ENCODE peak calls at places on chromosomes 13 and 19, in six cellular contexts. P is GM12878, Y is GM12892, J is K562, M is H1, H is HepG2. F is an unnamed sample.

GRCh38 chr13:75633285-75633684 is 2.8 kb upstream of the LMO7 start:
- DNase-seq in Y (no peak), H (peak), P (no peak), J (no peak), M (no peak), F (no peak)

GRCh38 chr19:959935-960502 is 24.1 kb upstream of the WDR18 start:
- DNase-seq in M (no peak), P (no peak), H (peak), J (no peak), Y (no peak), F (no peak)

GRCh38 chr19:32041681-32042292 is 303.6 kb upstream of the ZNF507 start:
- DNase-seq in M (no peak), H (peak), P (no peak), Y (no peak), J (peak), F (no peak)

GRCh38 chr19:41309225-41310030 is 544 bp upstream of the CCDC97 start:
- DNase-seq in P (no peak), H (no peak), M (no peak), Y (no peak), J (no peak), F (no peak)

GRCh38 chr19:18338471-18339001 is 1.9 kb upstream of the PGPEP1 start:
- DNase-seq in M (no peak), J (no peak), Y (no peak), H (no peak), P (no peak), F (no peak)

GRCh38 chr13:60944863-60945262 is 470.8 kb downstream of the PCDH20 start:
- DNase-seq in H (no peak), J (no peak), M (no peak), P (no peak), Y (no peak), F (no peak)

GRCh38 chr19:22616659-22617058 is 17.5 kb upstream of the ZNF492 start:
- DNase-seq in H (no peak), J (no peak), M (no peak), Y (no peak), P (no peak), F (no peak)

GRCh38 chr19:12993562-12993961 is 1.7 kb upstream of the NFIX start:
- DNase-seq in J (no peak), H (no peak), Y (no peak), P (no peak), M (no peak), F (no peak)

GRCh38 chr19:46821512-46822359 is 28.9 kb downstream of the AP2S1 start:
- DNase-seq in J (no peak), P (no peak), M (no peak), H (no peak), Y (peak), F (no peak)

DNA sequence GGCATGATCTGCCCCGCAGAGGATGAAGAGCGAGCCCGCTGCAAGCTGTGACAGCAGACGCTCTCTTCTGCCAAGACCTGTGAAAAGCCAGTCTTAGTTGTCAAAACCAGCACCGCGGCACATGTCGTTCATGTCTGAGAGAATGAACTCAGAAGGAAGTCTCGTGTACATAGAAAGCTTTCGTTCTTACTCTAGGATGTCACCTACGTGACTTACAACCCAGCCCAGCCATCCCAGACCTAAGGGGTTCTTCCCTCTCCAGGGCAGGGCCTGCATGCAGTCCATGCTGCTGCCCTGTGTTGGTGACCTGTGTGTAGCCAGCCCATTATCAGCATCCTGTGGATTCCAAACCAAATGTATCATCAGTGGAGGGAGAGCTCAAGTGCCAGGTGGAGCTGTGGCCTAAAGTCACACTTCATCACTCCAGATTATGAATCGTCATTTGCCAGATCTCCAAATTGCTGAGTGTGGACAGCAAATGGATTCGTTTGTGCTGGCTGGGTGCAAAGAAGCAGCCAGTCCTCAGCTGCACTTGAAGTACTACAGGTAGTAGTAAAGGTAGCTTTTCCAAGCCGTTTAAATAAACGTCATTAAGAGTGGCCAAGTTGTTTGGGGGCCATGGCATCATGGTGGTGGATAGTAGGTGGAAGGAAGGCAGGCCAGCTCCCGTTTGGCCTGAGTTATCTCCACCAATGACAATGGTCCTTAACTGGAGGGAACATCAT is 73.9 kb upstream of the GPR183 start:
- DNase-seq in M (no peak), H (no peak), P (peak), Y (no peak), J (no peak), F (no peak)
- TF ChIP-seq POLR2AphosphoS5 in M (no peak), H (no peak), P (peak), Y (no peak), J (no peak), F (no peak)

GRCh38 chr19:15926484-15926883 is 7.8 kb downstream of the CYP4F11 start:
- DNase-seq in M (no peak), P (no peak), J (no peak), H (no peak), Y (no peak), F (no peak)
- TF ChIP-seq TAF1 in M (no peak), P (no peak), J (no peak), H (no peak), Y (no peak), F (no peak)

DNA sequence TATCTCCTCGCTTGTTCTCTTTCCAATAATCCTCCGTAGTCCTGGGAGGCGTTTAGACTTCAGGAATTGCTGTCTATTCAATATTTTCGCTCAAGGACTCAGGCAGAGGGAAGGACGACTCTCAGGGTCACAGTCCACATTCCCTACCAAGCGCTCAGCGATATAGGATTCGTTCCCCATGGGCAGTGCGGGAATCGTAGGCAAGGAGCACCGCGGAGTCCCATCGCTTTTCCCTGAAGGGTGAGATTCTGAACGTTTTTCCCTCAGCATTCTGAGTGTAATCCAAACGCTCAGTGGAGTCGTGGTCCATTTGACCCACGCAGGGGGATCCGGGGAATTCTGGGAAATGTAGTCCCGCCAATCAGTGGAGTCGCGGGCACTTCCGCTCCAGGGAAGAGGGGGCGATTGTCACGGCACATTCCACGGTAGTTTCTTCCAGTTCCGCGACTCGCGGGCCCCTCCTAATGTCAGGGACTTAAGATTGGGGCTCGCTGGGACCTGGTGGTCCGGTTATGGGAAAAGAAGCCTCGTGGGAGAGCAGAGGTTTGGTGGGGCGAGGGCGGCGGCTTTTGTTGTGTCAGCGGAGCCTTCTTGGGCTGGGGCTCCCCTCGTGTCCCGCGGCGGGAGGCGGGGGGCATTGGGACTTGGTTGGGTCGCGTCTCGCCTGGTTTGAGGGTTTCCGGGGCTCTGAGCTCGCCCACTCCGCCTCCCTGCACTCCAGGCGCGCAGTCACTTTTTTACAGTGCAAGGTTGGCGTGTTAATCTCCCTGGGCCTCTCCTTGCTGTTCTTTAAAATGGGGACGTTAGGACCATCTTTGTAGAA is at the start of gene ZNF234:
- DNase-seq in Y (peak), H (peak), P (peak), M (no peak), J (peak), F (peak)
- TF ChIP-seq POLR2A in Y (peak), H (peak), P (peak), M (no peak), J (peak), F (no peak)

DNA sequence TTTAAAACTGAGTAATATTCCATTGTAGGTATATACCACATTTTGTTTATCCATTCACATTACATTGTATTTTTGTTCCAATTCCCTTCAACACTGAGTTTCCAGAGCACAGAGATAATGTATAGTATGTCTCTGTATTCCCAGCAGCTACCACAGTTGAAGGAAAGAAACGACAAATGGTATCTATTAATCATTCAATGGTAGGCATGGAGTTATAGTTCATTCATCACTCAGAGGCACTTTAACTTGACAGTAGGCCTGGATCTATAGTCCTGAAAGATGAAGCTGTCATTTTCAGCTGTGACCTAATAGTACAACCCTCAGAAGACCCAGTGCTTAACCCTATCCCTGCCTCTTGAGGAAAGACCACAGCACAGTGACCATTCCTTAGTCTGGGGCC is 163.0 kb upstream of the TMTC4 start:
- DNase-seq in P (no peak), J (no peak), Y (no peak), M (no peak), H (no peak), F (no peak)
- TF ChIP-seq POLR2AphosphoS5 in P (no peak), J (no peak), Y (no peak), M (no peak), H (no peak), F (no peak)

DNA sequence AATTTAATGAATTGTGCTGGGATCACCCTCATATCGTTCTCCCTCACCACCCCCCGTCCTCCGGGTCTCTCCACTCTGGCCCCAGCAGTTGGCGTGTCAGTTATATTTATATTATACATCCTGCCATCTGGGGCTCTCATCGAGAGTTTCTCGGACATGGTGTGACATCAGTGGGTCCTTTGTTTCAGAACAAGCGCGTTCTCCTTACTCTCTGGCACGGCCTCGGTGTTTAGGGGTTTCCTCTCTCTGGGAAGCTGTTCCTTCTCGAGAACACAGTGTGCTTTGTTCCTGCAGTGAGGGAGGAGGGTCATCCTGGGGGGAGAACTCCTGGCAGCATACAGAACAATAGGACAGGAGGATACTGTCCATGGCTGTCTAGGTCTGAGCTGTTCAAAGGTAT is 9.8 kb upstream of the MCF2L start:
- DNase-seq in J (no peak), P (no peak), Y (no peak), H (peak), M (no peak), F (no peak)
- TF ChIP-seq TAF1 in J (no peak), P (no peak), Y (no peak), H (no peak), M (no peak), F (no peak)

GRCh38 chr19:30112666-30113065 is 170.6 kb downstream of the URI1 start:
- DNase-seq in P (no peak), Y (no peak), M (no peak), H (no peak), J (no peak), F (no peak)

GRCh38 chr19:30111456-30111855 is 169.4 kb downstream of the URI1 start:
- DNase-seq in M (no peak), J (no peak), P (no peak), Y (no peak), H (no peak), F (no peak)

GRCh38 chr19:30113182-30113581 is 171.1 kb downstream of the URI1 start:
- DNase-seq in P (no peak), M (no peak), H (no peak), Y (no peak), J (no peak), F (no peak)

GRCh38 chr19:30111051-30111450 is 169.0 kb downstream of the URI1 start:
- DNase-seq in J (no peak), Y (no peak), H (no peak), P (no peak), M (no peak), F (no peak)

DNA sequence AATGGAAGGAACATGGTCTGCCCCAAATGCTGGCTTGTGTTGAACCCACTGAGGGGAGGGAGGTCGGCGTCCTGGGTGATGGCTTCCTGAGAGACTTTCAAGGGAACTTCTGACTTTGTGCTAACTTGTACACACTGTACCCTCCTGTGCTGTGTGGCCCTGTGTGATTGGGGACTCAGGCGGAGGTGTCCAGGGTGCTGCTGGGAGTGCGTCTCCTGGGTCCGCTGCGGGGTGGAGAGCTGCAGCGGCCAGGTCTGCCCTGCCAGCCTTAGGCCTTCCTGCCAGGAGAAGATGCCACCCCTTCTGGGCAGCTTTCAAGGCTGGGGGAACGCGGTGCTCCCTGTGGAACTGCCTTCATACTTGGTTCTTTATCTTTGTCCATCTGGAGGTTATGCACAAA is 170.1 kb downstream of the URI1 start:
- DNase-seq in P (no peak), H (no peak), M (no peak), J (no peak), Y (no peak), F (no peak)
- TF ChIP-seq POLR2A in P (no peak), H (no peak), M (no peak), J (no peak), Y (no peak), F (no peak)

GRCh38 chr19:7795555-7796161 is 32.6 kb downstream of the CLEC4M start:
- DNase-seq in J (peak), Y (no peak), P (no peak), M (no peak), H (no peak), F (no peak)
- TF ChIP-seq POLR2AphosphoS5 in J (peak), Y (no peak), P (no peak), M (no peak), H (no peak), F (no peak)

DNA sequence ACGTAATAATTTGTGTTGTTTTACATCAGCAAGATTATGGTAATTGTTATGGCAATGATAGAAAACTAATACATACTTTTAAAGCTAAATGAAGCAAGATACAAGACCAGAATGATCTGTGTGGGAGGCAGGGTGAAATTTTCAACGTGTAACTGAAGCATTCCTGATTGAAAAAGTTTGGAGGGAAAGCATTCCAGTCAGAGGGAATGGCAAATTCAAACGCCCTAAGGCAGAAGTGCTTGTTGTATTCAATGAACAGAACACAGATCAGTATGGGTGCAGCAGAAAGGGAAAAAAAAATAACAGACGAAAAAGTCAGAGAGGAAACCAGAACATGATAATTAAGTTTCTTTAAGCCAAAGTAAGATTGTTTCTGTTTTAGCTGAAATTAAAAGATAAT is 928.5 kb upstream of the SLITRK1 start:
- DNase-seq in M (no peak), Y (no peak), P (no peak), H (no peak), J (no peak), F (no peak)
- TF ChIP-seq TAF1 in M (no peak), Y (no peak), P (no peak), H (no peak), J (no peak), F (no peak)

DNA sequence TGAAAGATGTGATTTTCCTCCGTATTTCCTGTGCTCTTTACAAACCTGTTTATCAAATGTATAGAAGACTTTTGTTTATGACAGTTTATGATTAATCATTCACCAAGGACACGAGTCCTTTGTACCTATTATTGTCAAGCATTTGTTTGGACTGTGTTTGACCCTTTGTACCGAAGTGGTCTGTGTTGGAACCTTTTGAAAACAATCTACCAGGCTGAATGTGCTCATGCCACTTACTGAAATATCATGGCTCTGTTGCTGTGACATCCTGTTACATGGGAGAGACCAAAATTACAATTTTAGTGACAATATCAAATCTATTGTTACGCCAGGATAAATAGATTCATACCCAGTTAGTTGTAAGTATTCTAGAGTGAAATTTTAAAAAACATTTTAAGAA is 193.6 kb downstream of the IRS2 start:
- DNase-seq in J (no peak), P (no peak), Y (no peak), H (peak), M (no peak), F (no peak)
- TF ChIP-seq POLR2A in J (no peak), P (no peak), Y (no peak), H (no peak), M (no peak), F (no peak)

GRCh38 chr19:2791876-2792275 is 6.6 kb downstream of the THOP1 start:
- DNase-seq in M (no peak), P (no peak), H (no peak), Y (no peak), J (no peak), F (no peak)

GRCh38 chr19:2791440-2791839 is 6.1 kb downstream of the THOP1 start:
- DNase-seq in P (no peak), H (no peak), M (no peak), J (no peak), Y (no peak), F (no peak)

GRCh38 chr19:2793126-2793525 is 7.8 kb downstream of the THOP1 start:
- DNase-seq in J (no peak), P (no peak), M (no peak), Y (no peak), H (no peak), F (no peak)

GRCh38 chr19:2795827-2796658 is 10.7 kb downstream of the THOP1 start:
- DNase-seq in J (no peak), M (no peak), H (no peak), P (no peak), Y (no peak), F (no peak)

GRCh38 chr19:2793577-2793976 is 8.3 kb downstream of the THOP1 start:
- DNase-seq in H (no peak), Y (no peak), J (no peak), P (no peak), M (no peak), F (no peak)
- TF ChIP-seq POLR2AphosphoS5 in H (no peak), Y (no peak), J (no peak), P (no peak), M (no peak), F (no peak)

F was measured in GM12891.